ENCODE peak calls at places on chromosomes 16 and 17, in seven cellular contexts. One of them, this sample, is unnamed.

GRCh38 chr16:88700636-88701482 is 5.3 kb downstream of the RNF166 start:
- DNase-seq in NCI-H1930: no peak
- DNase-seq in activated T-cell treated with anti-CD3 and anti-CD28 coated beads, Interleukin-2, amount 50 U/mL, for 72 hours: peak; percentile 95
- DNase-seq in C1 segment of cervical spinal cord: peak; percentile 70
- DNase-seq in thoracic aorta: peak; percentile 67
- DNase-seq in H1: no peak
- DNase-seq in osteoblast: peak; percentile 100
- DNase-seq in this sample: no peak

GRCh38 chr17:29495011-29495410 is 71.8 kb downstream of the ABHD15 start:
- DNase-seq in NCI-H1930: no peak
- DNase-seq in activated T-cell treated with anti-CD3 and anti-CD28 coated beads, Interleukin-2, amount 50 U/mL, for 72 hours: no peak
- DNase-seq in C1 segment of cervical spinal cord: no peak
- DNase-seq in thoracic aorta: no peak
- DNase-seq in H1: no peak
- DNase-seq in osteoblast: peak; percentile 92
- DNase-seq in this sample: no peak

GRCh38 chr17:76437467-76438402 is 15.2 kb downstream of the UBE2O start:
- DNase-seq in NCI-H1930: no peak
- DNase-seq in activated T-cell treated with anti-CD3 and anti-CD28 coated beads, Interleukin-2, amount 50 U/mL, for 72 hours: no peak
- DNase-seq in C1 segment of cervical spinal cord: no peak
- DNase-seq in thoracic aorta: no peak
- DNase-seq in H1: no peak
- DNase-seq in osteoblast: no peak
- DNase-seq in this sample: no peak

GRCh38 chr17:5915337-5915736 is 154.8 kb upstream of the WSCD1 start:
- DNase-seq in NCI-H1930: no peak
- DNase-seq in activated T-cell treated with anti-CD3 and anti-CD28 coated beads, Interleukin-2, amount 50 U/mL, for 72 hours: no peak
- DNase-seq in C1 segment of cervical spinal cord: no peak
- DNase-seq in thoracic aorta: no peak
- DNase-seq in H1: no peak
- DNase-seq in osteoblast: no peak
- DNase-seq in this sample: no peak

GRCh38 chr17:80315517-80316182 is 55.0 kb downstream of the RNF213 start:
- DNase-seq in NCI-H1930: no peak
- DNase-seq in activated T-cell treated with anti-CD3 and anti-CD28 coated beads, Interleukin-2, amount 50 U/mL, for 72 hours: no peak
- DNase-seq in C1 segment of cervical spinal cord: no peak
- DNase-seq in thoracic aorta: no peak
- DNase-seq in H1: no peak
- DNase-seq in osteoblast: no peak
- DNase-seq in this sample: no peak

GRCh38 chr17:18326572-18326971 is 11.5 kb downstream of the SMCR8 start:
- DNase-seq in NCI-H1930: no peak
- DNase-seq in activated T-cell treated with anti-CD3 and anti-CD28 coated beads, Interleukin-2, amount 50 U/mL, for 72 hours: no peak
- DNase-seq in C1 segment of cervical spinal cord: no peak
- DNase-seq in thoracic aorta: no peak
- DNase-seq in H1: no peak
- DNase-seq in osteoblast: no peak
- DNase-seq in this sample: no peak

GRCh38 chr16:86577314-86577971 is 906 bp upstream of the FOXL1 start:
- DNase-seq in NCI-H1930: no peak
- DNase-seq in activated T-cell treated with anti-CD3 and anti-CD28 coated beads, Interleukin-2, amount 50 U/mL, for 72 hours: no peak
- DNase-seq in C1 segment of cervical spinal cord: no peak
- DNase-seq in thoracic aorta: no peak
- DNase-seq in H1: no peak
- DNase-seq in osteoblast: peak; percentile 56
- DNase-seq in this sample: no peak

GRCh38 chr16:31134091-31134571 is 1.4 kb downstream of the PRSS8 start:
- DNase-seq in NCI-H1930: no peak
- DNase-seq in activated T-cell treated with anti-CD3 and anti-CD28 coated beads, Interleukin-2, amount 50 U/mL, for 72 hours: no peak
- DNase-seq in C1 segment of cervical spinal cord: no peak
- DNase-seq in thoracic aorta: no peak
- DNase-seq in H1: no peak
- DNase-seq in osteoblast: peak; percentile 92
- DNase-seq in this sample: no peak

GRCh38 chr17:50514936-50515702 is 6.9 kb downstream of the MYCBPAP start:
- DNase-seq in NCI-H1930: no peak
- DNase-seq in activated T-cell treated with anti-CD3 and anti-CD28 coated beads, Interleukin-2, amount 50 U/mL, for 72 hours: no peak
- DNase-seq in C1 segment of cervical spinal cord: no peak
- DNase-seq in thoracic aorta: no peak
- DNase-seq in H1: no peak
- DNase-seq in osteoblast: peak; percentile 83
- DNase-seq in this sample: no peak

GRCh38 chr16:78200623-78201096 is 101.2 kb downstream of the WWOX start:
- DNase-seq in NCI-H1930: no peak
- DNase-seq in activated T-cell treated with anti-CD3 and anti-CD28 coated beads, Interleukin-2, amount 50 U/mL, for 72 hours: no peak
- DNase-seq in C1 segment of cervical spinal cord: no peak
- DNase-seq in thoracic aorta: no peak
- DNase-seq in H1: no peak
- DNase-seq in osteoblast: no peak
- DNase-seq in this sample: no peak

GRCh38 chr16:85168732-85169256 is 56.5 kb upstream of the CIBAR2 start:
- DNase-seq in NCI-H1930: peak; percentile 17
- DNase-seq in activated T-cell treated with anti-CD3 and anti-CD28 coated beads, Interleukin-2, amount 50 U/mL, for 72 hours: no peak
- DNase-seq in C1 segment of cervical spinal cord: no peak
- DNase-seq in thoracic aorta: no peak
- DNase-seq in H1: no peak
- DNase-seq in osteoblast: peak; percentile 98
- DNase-seq in this sample: no peak

GRCh38 chr17:35715416-35715815 is 16.0 kb upstream of the RASL10B start:
- DNase-seq in NCI-H1930: no peak
- DNase-seq in activated T-cell treated with anti-CD3 and anti-CD28 coated beads, Interleukin-2, amount 50 U/mL, for 72 hours: no peak
- DNase-seq in C1 segment of cervical spinal cord: no peak
- DNase-seq in thoracic aorta: no peak
- DNase-seq in H1: no peak
- DNase-seq in osteoblast: no peak
- DNase-seq in this sample: no peak

GRCh38 chr17:67993153-67993997 is 2.9 kb downstream of the C17orf58 start:
- DNase-seq in NCI-H1930: peak; percentile 95
- DNase-seq in activated T-cell treated with anti-CD3 and anti-CD28 coated beads, Interleukin-2, amount 50 U/mL, for 72 hours: peak; percentile 79
- DNase-seq in C1 segment of cervical spinal cord: peak; percentile 77
- DNase-seq in thoracic aorta: peak; percentile 19
- DNase-seq in H1: no peak
- DNase-seq in osteoblast: peak; percentile 98
- DNase-seq in this sample: peak; percentile 35

GRCh38 chr17:77286641-77287431 is 146.1 kb downstream of the SEC14L1 start:
- DNase-seq in NCI-H1930: no peak
- DNase-seq in activated T-cell treated with anti-CD3 and anti-CD28 coated beads, Interleukin-2, amount 50 U/mL, for 72 hours: no peak
- DNase-seq in C1 segment of cervical spinal cord: peak; percentile 10
- DNase-seq in thoracic aorta: no peak
- DNase-seq in H1: no peak
- DNase-seq in osteoblast: peak; percentile 95
- DNase-seq in this sample: no peak